ENCODE peak calls at places on chromosomes 7 and 10, in eight cellular contexts. A is A549; N is cardiac muscle cell; W is adrenal gland; E is heart right ventricle; R is thoracic aorta; U is mucosa of descending colon; P is CD8-positive, alpha-beta memory T cell. Q is an unnamed sample. For H3K4me1, the result is how much of the 10 kb centered on the place peaks cover.

GRCh38 chr10:124674768-124675222 is 69.4 kb downstream of the FAM53B start:
- DNase-seq in A (no peak), N (no peak), W (peak), E (no peak), R (no peak), U (no peak), P (no peak), Q (no peak)

GRCh38 chr10:65501259-65501658 is 1424.6 kb upstream of the LRRTM3 start:
- DNase-seq in A (peak), N (no peak), W (no peak), E (no peak), R (no peak), U (no peak), P (no peak), Q (peak)

GRCh38 chr10:97596101-97597055 is 6.9 kb downstream of the C10orf62 start:
- DNase-seq in A (peak), N (peak), W (peak), E (peak), R (peak), U (no peak), P (no peak), Q (no peak)

GRCh38 chr7:77538908-77539212 is 1.8 kb downstream of the PTPN12 start:
- DNase-seq in A (no peak), N (no peak), W (no peak), E (no peak), R (no peak), U (no peak), P (no peak), Q (no peak)

GRCh38 chr7:54964136-54964535 is 54.7 kb upstream of the EGFR start:
- DNase-seq in A (no peak), N (no peak), W (no peak), E (no peak), R (no peak), U (no peak), P (no peak), Q (no peak)

GRCh38 chr10:6607187-6607586 is 27.1 kb upstream of the PRKCQ start:
- DNase-seq in A (no peak), N (no peak), W (no peak), E (no peak), R (no peak), U (no peak), P (peak), Q (no peak)

GRCh38 chr7:158595068-158595467 is 7.4 kb upstream of the PTPRN2 start:
- DNase-seq in A (no peak), N (peak), W (no peak), E (no peak), R (no peak), U (no peak), P (no peak), Q (no peak)

GRCh38 chr7:94420321-94420720 is 25.6 kb downstream of the COL1A2 start:
- DNase-seq in A (no peak), N (peak), W (no peak), E (no peak), R (no peak), U (no peak), P (no peak), Q (no peak)

GRCh38 chr10:86086418-86086817 is 280.2 kb downstream of the GRID1 start:
- DNase-seq in A (no peak), N (no peak), W (no peak), E (no peak), R (no peak), U (no peak), P (no peak), Q (no peak)

GRCh38 chr10:101768791-101769170 is 7.1 kb downstream of the FGF8 start:
- DNase-seq in A (no peak), N (no peak), W (no peak), E (no peak), R (no peak), U (no peak), P (no peak), Q (no peak)

GRCh38 chr10:25226775-25227682 is 52.2 kb downstream of the GPR158 start:
- DNase-seq in A (no peak), N (peak), W (peak), E (peak), R (no peak), U (peak), P (no peak), Q (peak)

GRCh38 chr7:100247152-100247757 is 27.5 kb downstream of the PVRIG start:
- DNase-seq in A (peak), N (peak), W (peak), E (no peak), R (no peak), U (no peak), P (no peak), Q (no peak)

GRCh38 chr10:119115921-119116320 is 12.0 kb downstream of the DENND10 start:
- DNase-seq in A (no peak), N (peak), W (no peak), E (no peak), R (no peak), U (no peak), P (no peak), Q (no peak)

GRCh38 chr7:20647908-20648776 is 32.7 kb downstream of the ABCB5 start:
- DNase-seq in A (peak), N (peak), W (no peak), E (no peak), R (no peak), U (peak), P (no peak), Q (peak)

GRCh38 chr7:41814888-41815287 is 112.0 kb upstream of the INHBA start:
- DNase-seq in A (no peak), N (no peak), W (no peak), E (no peak), R (no peak), U (no peak), P (no peak), Q (no peak)

GRCh38 chr10:97011397-97011796 is 174.4 kb downstream of the SLIT1 start:
- DNase-seq in A (no peak), N (no peak), W (no peak), E (no peak), R (no peak), U (no peak), P (no peak), Q (no peak)

GRCh38 chr7:25860882-25861228 is 291.1 kb upstream of the NFE2L3 start:
- DNase-seq in A (no peak), N (no peak), W (no peak), E (no peak), R (no peak), U (no peak), P (no peak), Q (no peak)

GRCh38 chr10:78412605-78413004 is 378.9 kb downstream of the RPS24 start:
- DNase-seq in A (no peak), N (no peak), W (no peak), E (no peak), R (no peak), U (no peak), P (no peak), Q (no peak)
- H3K4me1 ChIP-seq in A (under half), N (under half), W (under half), E (under half), R (under half), U (under half), P (under half), Q (under half)

GRCh38 chr10:5589963-5590511 is 65.3 kb downstream of the CALML3 start:
- DNase-seq in A (peak), N (peak), W (no peak), E (no peak), R (no peak), U (no peak), P (no peak), Q (no peak)

GRCh38 chr10:5589071-5589962 is 64.6 kb downstream of the CALML3 start:
- DNase-seq in A (no peak), N (peak), W (no peak), E (no peak), R (no peak), U (no peak), P (no peak), Q (peak)

GRCh38 chr10:5588603-5589002 is 63.8 kb downstream of the CALML3 start:
- DNase-seq in A (no peak), N (no peak), W (no peak), E (no peak), R (no peak), U (no peak), P (no peak), Q (no peak)

GRCh38 chr10:5587151-5588079 is 62.7 kb downstream of the CALML3 start:
- DNase-seq in A (no peak), N (peak), W (no peak), E (peak), R (no peak), U (no peak), P (no peak), Q (no peak)

DNA sequence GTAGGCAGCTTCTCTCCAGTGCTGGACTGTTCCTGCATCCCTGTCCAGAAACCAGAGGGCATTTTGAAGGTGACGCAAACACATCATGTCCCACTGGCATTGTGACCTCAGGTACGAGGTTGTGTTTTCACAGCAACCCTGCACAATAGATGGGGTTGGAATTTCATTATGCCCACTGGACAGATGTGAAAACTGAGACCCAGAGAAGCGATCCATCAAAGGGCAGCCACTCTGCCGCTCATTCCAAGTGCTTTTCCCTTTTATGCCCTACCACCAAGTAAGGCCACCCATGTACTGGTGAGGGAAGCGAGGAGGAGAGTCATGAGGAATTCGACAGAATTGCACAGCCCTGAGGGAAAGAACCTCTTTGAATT is 63.3 kb downstream of the CALML3 start:
- DNase-seq in A (no peak), N (no peak), W (no peak), E (no peak), R (no peak), U (no peak), P (no peak), Q (no peak)
- H3K4me3 ChIP-seq in A (no peak), N (no peak), W (no peak), E (no peak), R (no peak), U (no peak), P (no peak), Q (no peak)

GRCh38 chr7:34064511-34065158 is 159.3 kb downstream of the BMPER start:
- DNase-seq in A (peak), N (peak), W (no peak), E (no peak), R (no peak), U (no peak), P (no peak), Q (no peak)
- H3K4me1 ChIP-seq in A (half or more), N (under half), W (under half), E (under half), R (under half), U (under half), P (under half), Q (under half)

DNA sequence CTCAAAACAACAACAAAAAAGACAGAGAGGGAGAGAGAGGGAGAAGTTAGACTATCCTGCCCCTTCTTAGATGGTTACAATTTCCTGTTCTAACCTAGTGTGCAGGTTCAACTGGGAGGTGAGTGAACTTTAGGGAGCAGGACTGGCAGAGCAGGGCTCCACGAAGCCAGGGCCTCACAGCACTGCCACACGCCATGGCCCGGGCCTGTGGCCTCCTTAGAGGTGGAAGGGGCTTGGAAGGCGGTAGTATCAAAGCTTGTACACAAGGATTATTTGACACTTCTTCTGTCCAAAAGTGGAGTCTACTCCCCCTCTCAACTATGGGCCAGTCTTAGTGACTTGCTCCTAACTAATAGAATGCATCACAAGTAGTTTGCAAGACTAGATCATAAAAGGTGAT is 62.9 kb upstream of the TMEM72 start:
- DNase-seq in A (no peak), N (no peak), W (no peak), E (no peak), R (no peak), U (no peak), P (no peak), Q (no peak)
- H3K4me3 ChIP-seq in A (no peak), N (no peak), W (no peak), E (no peak), R (no peak), U (no peak), P (no peak), Q (no peak)

GRCh38 chr7:154324196-154324595 is 272.0 kb downstream of the DPP6 start:
- DNase-seq in A (no peak), N (no peak), W (no peak), E (no peak), R (no peak), U (no peak), P (no peak), Q (no peak)
- H3K4me1 ChIP-seq in A (under half), N (under half), W (under half), E (under half), R (under half), U (under half), P (under half), Q (under half)

GRCh38 chr10:107013258-107014001 is 151.1 kb downstream of the SORCS1 start:
- DNase-seq in A (no peak), N (no peak), W (no peak), E (no peak), R (no peak), U (no peak), P (no peak), Q (no peak)

GRCh38 chr10:107011992-107012391 is 152.5 kb downstream of the SORCS1 start:
- DNase-seq in A (no peak), N (no peak), W (no peak), E (no peak), R (no peak), U (no peak), P (no peak), Q (no peak)

GRCh38 chr10:107011113-107011512 is 153.4 kb downstream of the SORCS1 start:
- DNase-seq in A (no peak), N (no peak), W (no peak), E (no peak), R (no peak), U (peak), P (no peak), Q (no peak)
- H3K4me3 ChIP-seq in A (no peak), N (no peak), W (no peak), E (no peak), R (no peak), U (no peak), P (no peak), Q (no peak)

DNA sequence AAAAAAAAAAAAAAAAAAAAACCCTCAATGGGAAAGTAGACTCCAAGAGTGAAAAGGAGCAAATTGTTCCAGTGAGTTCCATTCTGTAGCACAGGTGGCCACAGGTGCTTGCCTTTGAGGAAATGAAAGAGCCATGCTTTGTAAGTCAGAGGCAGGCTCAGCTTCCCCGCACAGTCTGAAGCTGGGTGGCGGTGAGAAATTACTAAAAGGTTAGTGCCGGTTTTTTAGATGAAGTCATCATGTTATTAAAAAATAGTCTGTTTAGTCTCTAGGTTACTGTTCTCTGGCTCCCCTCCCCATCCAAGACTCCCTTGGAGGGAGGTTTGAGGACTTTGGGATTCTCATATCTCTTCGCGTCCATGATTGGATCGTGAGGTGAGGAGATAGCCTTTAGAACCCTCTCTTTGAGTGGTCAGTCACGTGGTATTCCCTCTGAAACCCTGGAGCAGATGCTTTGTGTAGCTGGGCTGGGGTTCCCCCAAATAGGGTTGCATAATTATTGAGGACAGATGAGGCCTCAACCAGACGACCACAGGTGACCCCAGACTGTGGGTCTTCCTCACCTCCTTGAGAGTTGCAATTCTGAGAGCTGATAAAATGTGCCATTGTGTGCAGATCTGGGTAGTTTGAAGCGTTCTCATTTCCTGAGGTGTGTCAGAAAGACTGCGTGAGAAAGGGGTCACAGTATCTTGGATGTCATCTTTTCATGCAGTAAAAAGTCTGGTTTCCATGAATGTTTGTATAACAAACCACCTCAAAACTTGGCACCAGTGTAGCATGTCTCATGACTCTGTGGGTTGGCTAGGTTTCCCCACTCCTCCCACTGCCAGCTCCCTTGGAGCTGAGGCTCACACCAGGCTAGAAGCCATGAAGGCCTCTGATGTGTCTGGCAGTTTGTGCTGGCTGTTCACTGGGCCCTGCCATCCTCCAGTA is 27.1 kb downstream of the OGDH start:
- DNase-seq in A (no peak), N (peak), W (peak), E (peak), R (no peak), U (peak), P (peak), Q (peak)
- H3K4me1 ChIP-seq in A (under half), N (under half), W (under half), E (half or more), R (under half), U (half or more), P (half or more), Q (half or more)

GRCh38 chr10:35640951-35641429 is 1.1 kb downstream of the FZD8 start:
- DNase-seq in A (peak), N (peak), W (peak), E (peak), R (no peak), U (peak), P (no peak), Q (peak)

GRCh38 chr10:35640474-35640873 is 1.6 kb downstream of the FZD8 start:
- DNase-seq in A (peak), N (peak), W (peak), E (peak), R (peak), U (peak), P (no peak), Q (peak)

GRCh38 chr10:35642023-35642792 is at the start of gene FZD8:
- DNase-seq in A (peak), N (peak), W (peak), E (peak), R (peak), U (peak), P (peak), Q (peak)

GRCh38 chr10:35642793-35643114 is 658 bp upstream of the FZD8 start:
- DNase-seq in A (no peak), N (no peak), W (no peak), E (no peak), R (no peak), U (no peak), P (no peak), Q (no peak)

GRCh38 chr10:35641430-35642015 is 573 bp downstream of the FZD8 start:
- DNase-seq in A (peak), N (peak), W (no peak), E (no peak), R (no peak), U (no peak), P (no peak), Q (peak)
- H3K4me3 ChIP-seq in A (peak), N (peak), W (peak), E (peak), R (peak), U (peak), P (peak), Q (peak)

GRCh38 chr10:77893386-77893785 is 33.2 kb downstream of the DLG5 start:
- DNase-seq in A (no peak), N (no peak), W (no peak), E (no peak), R (no peak), U (no peak), P (no peak), Q (no peak)
- H3K4me1 ChIP-seq in A (under half), N (under half), W (half or more), E (under half), R (under half), U (under half), P (under half), Q (under half)

GRCh38 chr7:150448789-150449147 is 1.7 kb upstream of the GIMAP8 start:
- DNase-seq in A (peak), N (peak), W (peak), E (peak), R (no peak), U (peak), P (peak), Q (peak)
- H3K4me3 ChIP-seq in A (no peak), N (no peak), W (no peak), E (peak), R (peak), U (no peak), P (peak), Q (no peak)

Q was measured in MM.1S.